ENCODE peak calls at places on chromosomes 2 and 18, in ten cellular contexts. R, P, U, V, Q, S, Y, J, O and H are unnamed samples.

GRCh38 chr2:111995148-111995547 is 59.9 kb upstream of the TMEM87B start:
- DNase-seq in U (no peak), V (no peak), Q (no peak), J (no peak), P (no peak), R (no peak), Y (no peak), S (no peak), O (peak; percentile 62), H (no peak)

GRCh38 chr2:66437055-66437454 is 2.1 kb downstream of the MEIS1 start:
- DNase-seq in Y (no peak), R (peak; percentile 42), S (no peak), V (no peak), O (no peak), P (no peak), Q (no peak), J (no peak), U (no peak), H (no peak)

GRCh38 chr2:57890462-57890861 is 156.1 kb upstream of the VRK2 start:
- DNase-seq in Y (no peak), J (no peak), R (no peak), U (no peak), O (no peak), Q (no peak), V (no peak), S (no peak), P (no peak), H (no peak)

GRCh38 chr2:150485871-150486538 is 1.5 kb downstream of the RND3 start:
- DNase-seq in Y (peak; percentile 73), V (peak; percentile 66), Q (peak; percentile 80), U (peak; percentile 76), O (peak; percentile 80), R (peak; percentile 60), J (peak; percentile 88), S (peak; percentile 75), P (no peak), H (peak; percentile 63)

GRCh38 chr2:239257511-239257937 is 143.3 kb downstream of the HDAC4 start:
- DNase-seq in S (no peak), P (no peak), R (peak; percentile 52), Q (no peak), O (no peak), J (no peak), U (no peak), Y (peak; percentile 53), V (no peak), H (no peak)

GRCh38 chr2:122873951-122874350 is 1118.5 kb downstream of the TSN start:
- DNase-seq in Q (no peak), P (no peak), R (no peak), U (no peak), Y (no peak), V (no peak), O (no peak), J (no peak), S (no peak), H (no peak)

GRCh38 chr18:6777509-6777908 is 48.0 kb downstream of the ARHGAP28 start:
- DNase-seq in Q (no peak), O (no peak), Y (no peak), S (no peak), P (no peak), V (no peak), R (no peak), U (no peak), J (no peak), H (no peak)

GRCh38 chr2:36562973-36563532 is 34.9 kb downstream of the FEZ2 start:
- DNase-seq in P (no peak), Y (no peak), R (peak; percentile 61), Q (no peak), S (no peak), V (no peak), J (no peak), O (no peak), U (no peak), H (no peak)

GRCh38 chr2:168300460-168300859 is 53.1 kb upstream of the STK39 start:
- DNase-seq in V (no peak), J (no peak), O (no peak), S (no peak), Q (no peak), R (no peak), Y (no peak), P (no peak), U (no peak), H (no peak)

GRCh38 chr2:70098032-70098431 is 10.8 kb downstream of the PCBP1 start:
- DNase-seq in Y (no peak), R (no peak), J (no peak), S (no peak), P (no peak), V (no peak), Q (no peak), U (no peak), O (no peak), H (no peak)

GRCh38 chr2:70095833-70096670 is 8.8 kb downstream of the PCBP1 start:
- DNase-seq in Q (no peak), P (no peak), Y (no peak), S (no peak), R (no peak), J (no peak), O (no peak), U (no peak), V (no peak), H (no peak)

GRCh38 chr2:70094171-70094977 is 7.1 kb downstream of the PCBP1 start:
- DNase-seq in S (no peak), P (no peak), Y (no peak), U (no peak), Q (no peak), J (no peak), R (no peak), O (no peak), V (no peak), H (no peak)

GRCh38 chr2:70091816-70092215 is 4.5 kb downstream of the PCBP1 start:
- DNase-seq in O (no peak), Q (no peak), Y (no peak), P (no peak), U (no peak), V (no peak), J (no peak), S (no peak), R (no peak), H (no peak)

GRCh38 chr2:70094978-70095832 is 7.9 kb downstream of the PCBP1 start:
- DNase-seq in O (peak; percentile 58), R (peak; percentile 78), J (no peak), U (no peak), Y (no peak), V (peak; percentile 81), Q (peak; percentile 81), S (peak; percentile 76), P (no peak), H (no peak)
- TF ChIP-seq POLR2AphosphoS5 in O (peak; percentile 52), R (peak; percentile 58), J (no peak), U (no peak), Y (no peak), V (peak; percentile 93), Q (peak; percentile 89), S (peak; percentile 64), P (peak; percentile 59), H (peak; percentile 47)

GRCh38 chr2:195559431-195559914 is 97.6 kb upstream of the SLC39A10 start:
- DNase-seq in S (no peak), O (peak; percentile 62), Q (no peak), R (no peak), Y (no peak), U (peak; percentile 79), P (peak; percentile 99), J (no peak), V (no peak), H (no peak)
- H3K27ac ChIP-seq in S (no peak overlapping the region), O (peak overlapping the region; percentile 59), Q (peak overlapping the region; percentile 76), R (no peak overlapping the region), Y (no peak overlapping the region), U (peak overlapping the region; percentile 6), P (peak overlapping the region; percentile 94), J (no peak overlapping the region), V (no peak overlapping the region), H (peak overlapping the region; percentile 71)

GRCh38 chr2:105400138-105400540 is 1.3 kb upstream of the FHL2 start:
- DNase-seq in Y (no peak), O (no peak), J (no peak), V (no peak), R (no peak), U (no peak), P (no peak), S (no peak), Q (no peak), H (no peak)

GRCh38 chr2:105399207-105399861 is 483 bp upstream of the FHL2 start:
- DNase-seq in R (peak; percentile 12), U (peak; percentile 71), S (no peak), O (no peak), Y (no peak), Q (no peak), P (no peak), V (no peak), J (no peak), H (peak; percentile 40)

GRCh38 chr2:105397025-105397722 is 1.7 kb downstream of the FHL2 start:
- DNase-seq in V (no peak), J (no peak), U (no peak), O (peak; percentile 11), Q (no peak), R (peak; percentile 52), Y (peak; percentile 60), P (no peak), S (no peak), H (no peak)

GRCh38 chr2:105397959-105398521 is 811 bp downstream of the FHL2 start:
- DNase-seq in S (no peak), P (no peak), R (peak; percentile 33), J (no peak), Q (no peak), Y (no peak), O (no peak), V (no peak), U (no peak), H (peak; percentile 82)

DNA sequence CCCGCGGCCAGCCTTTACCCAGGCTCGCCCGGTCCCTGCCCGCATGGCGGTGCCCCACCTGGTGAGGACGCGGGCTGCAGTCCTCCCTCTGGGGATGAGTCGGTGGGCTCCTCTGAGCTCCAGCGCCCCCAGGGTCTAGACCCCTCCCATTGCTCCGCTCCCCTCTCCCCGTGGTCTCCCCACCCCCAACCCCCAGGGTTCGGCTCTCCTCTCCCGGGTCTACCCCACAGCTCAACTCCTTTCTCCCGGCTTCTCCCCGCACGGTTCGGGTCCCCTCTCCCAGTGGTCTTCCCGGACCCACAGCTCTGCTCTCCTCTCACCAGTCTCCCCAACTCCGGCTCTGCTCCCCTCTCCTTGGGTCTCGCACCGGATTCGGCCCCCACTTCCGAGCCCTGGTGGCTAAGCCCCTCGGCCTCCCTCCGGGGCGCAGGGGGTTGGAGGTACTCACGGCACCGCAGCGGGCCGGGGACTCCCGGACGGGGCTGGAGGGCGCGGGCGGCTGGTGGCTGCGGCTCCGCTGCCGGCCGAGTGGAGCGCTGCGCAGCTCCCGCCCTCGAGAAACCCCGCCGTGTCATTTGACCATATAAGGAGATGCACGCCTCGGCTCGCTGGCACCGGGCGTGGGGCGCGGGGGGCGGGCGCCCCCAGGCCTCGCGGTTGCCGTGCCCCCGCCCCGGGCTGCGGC is at the start of gene FHL2:
- DNase-seq in S (peak; percentile 76), P (no peak), J (no peak), O (peak; percentile 78), Q (peak; percentile 73), V (peak; percentile 74), Y (peak; percentile 48), U (peak; percentile 92), R (peak; percentile 77), H (peak; percentile 92)
- H3K4me3 ChIP-seq in S (peak within 1 kb of the TSS; percentile 81), P (peak within 1 kb of the TSS; percentile 41), J (peak within 1 kb of the TSS; percentile 56), O (peak within 1 kb of the TSS; percentile 76), Q (peak within 1 kb of the TSS; percentile 84), V (peak within 1 kb of the TSS; percentile 64), Y (peak within 1 kb of the TSS; percentile 92), U (peak within 1 kb of the TSS; percentile 96), R (peak within 1 kb of the TSS; percentile 99), H (peak within 1 kb of the TSS; percentile 54)

DNA sequence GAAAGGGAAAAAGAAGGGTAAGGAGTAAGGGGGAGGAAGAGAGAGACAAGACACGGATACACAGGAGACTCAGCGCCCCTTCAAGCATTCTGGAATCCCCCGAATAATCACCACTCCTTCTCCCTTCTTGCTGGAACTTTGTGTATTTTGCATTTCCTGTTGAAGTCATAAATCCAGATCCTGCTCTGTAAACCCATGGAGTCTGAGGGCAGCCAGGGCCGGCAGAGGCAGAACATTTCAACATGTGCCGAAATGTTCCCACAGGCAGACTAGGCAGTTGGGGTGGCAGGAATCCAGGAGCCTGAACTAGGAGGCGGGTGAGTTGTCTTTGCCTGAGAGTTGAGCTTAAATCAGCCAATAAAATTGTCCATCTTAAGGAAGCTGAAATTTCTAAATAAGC is 193.1 kb downstream of the SH3RF3 start:
- DNase-seq in Q (peak; percentile 61), R (peak; percentile 87), P (no peak), Y (no peak), V (peak; percentile 95), U (no peak), S (peak; percentile 77), O (peak; percentile 76), J (peak; percentile 95), H (peak; percentile 72)
- TF ChIP-seq POLR2AphosphoS5 in Q (peak; percentile 92), R (peak; percentile 31), P (no peak), Y (no peak), V (peak; percentile 94), U (no peak), S (peak; percentile 65), O (peak; percentile 82), J (no peak), H (peak; percentile 78)